ENCODE peak calls at places on chromosomes 12 and 14, in seven cellular contexts. W is K562, L is lower lobe of right lung, K is testis, Z is cardiac muscle cell, C is SK-N-SH, M is breast epithelium. N is an unnamed sample.

GRCh38 chr14:97331058-97331457 is 533.9 kb downstream of the VRK1 start:
- DNase-seq in W (no peak), Z (no peak), C (no peak), L (no peak), M (no peak), K (no peak), N (no peak)

GRCh38 chr14:53915364-53916014 is 41.1 kb downstream of the BMP4 start:
- DNase-seq in L (no peak), W (no peak), M (no peak), C (no peak), K (no peak), Z (no peak), N (no peak)

GRCh38 chr12:128381537-128381936 is 114.6 kb downstream of the TMEM132C start:
- DNase-seq in C (no peak), L (no peak), K (no peak), M (no peak), W (no peak), Z (peak; percentile 51), N (no peak)

GRCh38 chr12:124919646-124920352 is 5.3 kb upstream of the UBC start:
- DNase-seq in M (no peak), Z (no peak), W (no peak), C (no peak), K (no peak), L (no peak), N (no peak)

GRCh38 chr12:67447180-67447579 is 178.0 kb downstream of the CAND1 start:
- DNase-seq in C (no peak), L (no peak), M (no peak), K (no peak), W (no peak), Z (no peak), N (no peak)

GRCh38 chr12:85835810-85836715 is at the start of gene RASSF9:
- DNase-seq in C (no peak), K (peak; percentile 69), Z (no peak), M (peak; percentile 78), W (no peak), L (peak; percentile 77), N (no peak)

GRCh38 chr12:80553316-80553715 is 109.3 kb downstream of the PTPRQ start:
- DNase-seq in K (no peak), M (no peak), Z (no peak), W (no peak), L (no peak), C (no peak), N (no peak)

GRCh38 chr14:18688346-18688745 is 87.4 kb downstream of the OR11H12 start:
- DNase-seq in M (no peak), W (no peak), K (no peak), L (no peak), Z (no peak), C (no peak), N (no peak)

GRCh38 chr14:50854521-50854920 is 17.3 kb upstream of the ABHD12B start:
- DNase-seq in M (no peak), Z (no peak), K (no peak), W (no peak), L (no peak), C (no peak), N (no peak)

GRCh38 chr12:120249875-120250795 is 15.4 kb downstream of the PXN start:
- DNase-seq in Z (no peak), K (peak; percentile 88), C (no peak), W (no peak), L (no peak), M (no peak), N (no peak)

GRCh38 chr14:97634786-97635185 is 837.6 kb downstream of the VRK1 start:
- DNase-seq in L (no peak), M (no peak), C (no peak), W (no peak), Z (no peak), K (peak; percentile 17), N (peak; percentile 68)

GRCh38 chr12:132132609-132133430 is 11.3 kb downstream of the DDX51 start:
- DNase-seq in C (no peak), W (no peak), Z (no peak), L (no peak), K (no peak), M (no peak), N (no peak)

GRCh38 chr12:132404956-132405741 is 75.8 kb upstream of the GALNT9 start:
- DNase-seq in K (no peak), L (peak; percentile 33), C (no peak), Z (no peak), W (no peak), M (no peak), N (no peak)

GRCh38 chr14:20998139-20998538 is 954 bp upstream of the SLC39A2 start:
- DNase-seq in Z (no peak), M (no peak), C (no peak), K (no peak), W (no peak), L (no peak), N (no peak)

GRCh38 chr12:100401660-100402059 is 44.8 kb downstream of the SLC17A8 start:
- DNase-seq in W (no peak), K (no peak), C (no peak), Z (no peak), M (no peak), L (no peak), N (no peak)

GRCh38 chr12:130677957-130678558 is 38.0 kb downstream of the RIMBP2 start:
- DNase-seq in L (no peak), C (no peak), M (no peak), Z (no peak), K (no peak), W (no peak), N (no peak)

GRCh38 chr12:31560516-31560915 is 30.4 kb downstream of the DENND5B start:
- DNase-seq in C (no peak), Z (no peak), M (no peak), W (no peak), K (no peak), L (no peak), N (no peak)

GRCh38 chr12:124386059-124386458 is 91.2 kb downstream of the RFLNA start:
- DNase-seq in W (no peak), L (no peak), M (no peak), Z (no peak), C (no peak), K (peak; percentile 62), N (no peak)

GRCh38 chr12:69569236-69569635 is 16.0 kb upstream of the CCT2 start:
- DNase-seq in C (no peak), L (no peak), Z (no peak), K (no peak), W (no peak), M (no peak), N (no peak)

GRCh38 chr12:93825501-93825888 is 148.3 kb downstream of the CRADD start:
- DNase-seq in L (no peak), K (no peak), M (no peak), W (no peak), Z (no peak), C (no peak), N (no peak)

GRCh38 chr14:46663382-46663781 is 11.8 kb upstream of the RPL10L start:
- DNase-seq in K (no peak), C (no peak), L (no peak), Z (no peak), M (no peak), W (no peak), N (no peak)
- TF ChIP-seq CTCF in K (no peak), C (no peak), L (no peak), Z (no peak), M (no peak), W (no peak), N (no peak)

DNA sequence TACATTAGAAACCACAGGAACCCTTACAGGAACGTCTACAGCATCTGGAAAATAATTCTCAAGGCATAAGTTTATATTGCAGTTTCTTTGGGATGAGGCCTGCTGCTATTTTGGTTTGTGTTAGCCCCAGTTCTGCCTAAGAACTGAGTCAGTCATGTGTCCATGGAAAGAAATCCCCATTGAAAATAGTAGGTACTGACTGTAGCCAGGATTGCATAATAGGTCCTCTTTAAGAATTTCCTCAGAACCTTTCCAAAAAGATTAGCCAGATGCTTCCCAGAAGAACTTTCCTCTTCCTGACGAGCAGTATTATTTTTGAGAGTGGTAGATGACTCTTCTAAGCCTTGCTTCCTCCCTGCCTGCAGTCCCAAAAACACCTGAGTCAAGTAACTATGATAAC is 52.6 kb downstream of the RASSF8 start:
- DNase-seq in L (no peak), C (no peak), M (no peak), Z (no peak), K (no peak), W (no peak), N (no peak)
- H3K27ac ChIP-seq in L (peak overlapping the region; percentile 25), C (peak overlapping the region; percentile 71), M (peak overlapping the region; percentile 58), Z (peak overlapping the region; percentile 16), K (peak overlapping the region; percentile 77), W (no peak overlapping the region), N (no peak overlapping the region)

DNA sequence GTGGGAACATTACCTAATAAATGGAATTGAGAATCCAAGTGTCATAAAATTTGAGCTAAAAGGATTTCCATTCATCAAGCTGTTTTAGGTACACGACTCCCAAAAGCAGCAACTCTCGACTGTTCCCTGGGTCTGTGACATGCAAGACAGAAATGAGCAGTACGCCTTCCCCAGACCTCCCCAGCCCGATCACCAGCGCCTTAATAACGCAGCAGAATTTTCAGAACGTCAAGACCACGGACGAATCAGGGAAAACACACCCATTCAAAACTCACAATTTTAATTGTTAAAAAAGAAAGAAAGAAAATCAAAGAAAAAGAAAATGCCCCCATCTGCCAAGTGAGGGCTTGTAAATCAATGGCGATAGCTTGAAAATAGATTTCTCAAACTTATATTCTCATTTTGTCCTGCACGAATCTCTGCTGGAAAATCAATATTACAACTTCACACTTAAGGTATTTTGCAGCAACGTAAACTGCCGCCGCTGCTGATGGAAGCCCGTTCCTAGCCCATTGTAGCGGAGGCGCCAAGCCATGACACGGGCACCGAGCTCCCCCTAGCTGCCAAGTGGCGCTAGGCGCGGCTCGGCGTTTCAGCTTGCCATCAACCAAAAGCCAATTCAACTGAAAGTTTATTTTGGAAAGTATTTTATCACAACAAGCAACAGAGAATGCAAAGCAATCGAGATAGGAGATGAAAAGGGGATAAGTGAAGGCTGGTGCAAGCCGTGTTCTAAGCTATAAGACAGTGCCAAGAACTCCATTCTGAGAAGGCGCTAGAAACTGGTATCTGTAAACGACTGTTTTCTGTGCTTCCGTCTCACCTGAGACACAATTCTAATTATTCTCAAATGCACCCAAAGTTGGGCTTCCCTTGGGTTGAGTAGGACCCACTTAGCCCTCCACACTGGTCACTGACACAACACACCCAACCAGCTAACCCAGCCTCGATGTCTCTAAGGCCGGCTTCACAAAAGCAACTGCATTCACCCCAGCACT is 5.5 kb downstream of the BCL11B start:
- DNase-seq in Z (peak; percentile 86), W (peak; percentile 75), C (peak; percentile 82), K (peak; percentile 82), L (peak; percentile 79), M (peak; percentile 66), N (peak; percentile 87)
- H3K4me1 ChIP-seq in Z (peaks cover 2% of the 10 kb centered on the region), W (no peaks in the 10 kb centered on the region), C (no peaks in the 10 kb centered on the region), K (peaks cover 3% of the 10 kb centered on the region), L (peaks cover 14% of the 10 kb centered on the region), M (peaks cover 4% of the 10 kb centered on the region), N (peaks cover 40% of the 10 kb centered on the region)

GRCh38 chr12:113052326-113052725 is 4.2 kb upstream of the DTX1 start:
- DNase-seq in W (no peak), Z (no peak), C (no peak), L (no peak), K (no peak), M (no peak), N (no peak)

GRCh38 chr12:113050808-113051207 is 5.7 kb upstream of the DTX1 start:
- DNase-seq in Z (no peak), M (no peak), W (no peak), C (no peak), K (no peak), L (no peak), N (no peak)

GRCh38 chr12:113049976-113050742 is 6.4 kb upstream of the DTX1 start:
- DNase-seq in L (no peak), W (no peak), M (no peak), K (peak; percentile 69), Z (peak; percentile 26), C (peak; percentile 70), N (no peak)

GRCh38 chr12:113051759-113052158 is 4.8 kb upstream of the DTX1 start:
- DNase-seq in L (no peak), Z (no peak), W (no peak), M (no peak), C (no peak), K (no peak), N (no peak)

GRCh38 chr12:113048716-113049127 is 7.8 kb upstream of the DTX1 start:
- DNase-seq in M (no peak), W (peak; percentile 75), K (peak; percentile 85), Z (peak; percentile 82), C (peak; percentile 81), L (no peak), N (peak; percentile 58)
- TF ChIP-seq CTCF in M (peak; percentile 75), W (peak; percentile 83), K (peak; percentile 98), Z (peak; percentile 72), C (peak; percentile 91), L (peak; percentile 80), N (peak; percentile 71)

N was measured in CD8-positive, alpha-beta T cell.